ENCODE peak calls at places on chromosomes 7 and 10, in four cellular contexts. I, R, X and H are unnamed samples.

GRCh38 chr10:11863353-11864105 is 40.4 kb downstream of the PROSER2 start:
- DNase-seq in X (no peak), R (no peak), I (no peak), H (no peak)

GRCh38 chr10:95423327-95424005 is 132.7 kb upstream of the PDLIM1 start:
- DNase-seq in R (no peak), X (no peak), I (no peak), H (no peak)

GRCh38 chr7:70408477-70408876 is 723.5 kb upstream of the GALNT17 start:
- DNase-seq in I (no peak), X (no peak), R (no peak), H (no peak)

GRCh38 chr10:43044444-43045245 is 32.2 kb upstream of the RET start:
- DNase-seq in X (no peak), I (no peak), R (peak), H (peak)

GRCh38 chr7:114310344-114311118 is 104.1 kb upstream of the FOXP2 start:
- DNase-seq in I (no peak), X (no peak), R (no peak), H (no peak)

GRCh38 chr7:93178213-93178612 is 30.0 kb upstream of the SAMD9L start:
- DNase-seq in I (no peak), X (peak), R (no peak), H (no peak)

GRCh38 chr10:118036281-118036875 is 10.4 kb downstream of the RAB11FIP2 start:
- DNase-seq in R (no peak), I (no peak), X (no peak), H (no peak)

GRCh38 chr10:79004311-79004710 is 64.5 kb upstream of the ZMIZ1 start:
- DNase-seq in R (no peak), I (no peak), X (no peak), H (no peak)

GRCh38 chr7:70416611-70417010 is 715.3 kb upstream of the GALNT17 start:
- DNase-seq in X (no peak), I (no peak), R (no peak), H (no peak)

GRCh38 chr7:43876266-43876665 is 6.9 kb upstream of the MRPS24 start:
- DNase-seq in I (no peak), R (no peak), X (no peak), H (no peak)

GRCh38 chr7:17696422-17696821 is 243.9 kb downstream of the SNX13 start:
- DNase-seq in X (peak), R (no peak), I (no peak), H (peak)

GRCh38 chr7:131331806-131332205 is 4.1 kb downstream of the MKLN1 start:
- DNase-seq in X (no peak), I (no peak), R (no peak), H (no peak)

GRCh38 chr7:46486264-46487206 is 565.5 kb upstream of the IGFBP3 start:
- DNase-seq in X (peak), R (no peak), I (no peak), H (no peak)

GRCh38 chr10:81031774-81032173 is 494.1 kb downstream of the SH2D4B start:
- DNase-seq in X (no peak), I (no peak), R (no peak), H (no peak)

GRCh38 chr10:102150970-102151773 is 1.0 kb upstream of the NOLC1 start:
- DNase-seq in R (no peak), X (peak), I (no peak), H (no peak)

GRCh38 chr7:157718303-157719007 is 381.7 kb downstream of the DNAJB6 start:
- DNase-seq in R (no peak), X (no peak), I (no peak), H (no peak)

GRCh38 chr10:72328829-72329204 is 25.9 kb downstream of the DNAJB12 start:
- DNase-seq in X (no peak), I (no peak), R (no peak), H (no peak)

GRCh38 chr10:17854044-17854652 is 45.0 kb downstream of the MRC1 start:
- DNase-seq in I (no peak), X (no peak), R (no peak), H (no peak)

GRCh38 chr7:22137026-22137425 is 191.3 kb upstream of the CDCA7L start:
- DNase-seq in I (no peak), X (peak), R (no peak), H (no peak)

GRCh38 chr10:86500846-86501245 is 20.7 kb downstream of the WAPL start:
- DNase-seq in R (no peak), I (no peak), X (peak), H (no peak)

DNA sequence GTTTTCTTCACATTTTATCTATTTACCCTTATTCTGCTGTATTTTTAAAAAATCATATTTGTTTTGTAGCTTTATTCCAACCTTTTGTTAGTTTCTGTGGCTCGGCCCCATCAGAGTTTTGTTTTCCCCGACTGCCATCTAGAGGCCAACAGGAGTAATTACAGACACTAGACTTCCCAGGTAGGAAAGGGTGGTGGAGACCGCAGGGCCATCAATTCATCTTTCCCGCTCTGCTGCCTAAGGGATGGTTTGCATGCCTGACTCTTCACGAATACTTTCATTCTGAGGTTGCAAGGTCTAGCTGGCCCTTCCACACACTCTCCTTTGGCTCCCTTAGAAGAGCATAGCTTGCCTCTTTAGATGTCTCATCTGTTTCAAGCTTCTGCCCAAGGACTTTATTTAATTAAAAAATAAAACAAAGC is 38.3 kb downstream of the LYZL2 start:
- DNase-seq in X (peak), R (peak), I (peak), H (no peak)
- TF ChIP-seq CTCF in X (peak), R (peak), I (peak), H (peak)

GRCh38 chr10:44306762-44307161 is 78.1 kb downstream of the CXCL12 start:
- DNase-seq in X (no peak), I (no peak), R (no peak), H (no peak)
- TF ChIP-seq CTCF in X (peak), I (no peak), R (peak), H (no peak)

GRCh38 chr10:33273295-33274002 is 61.0 kb downstream of the NRP1 start:
- DNase-seq in I (no peak), R (peak), X (peak), H (no peak)
- TF ChIP-seq CTCF in I (no peak), R (no peak), X (peak), H (no peak)

DNA sequence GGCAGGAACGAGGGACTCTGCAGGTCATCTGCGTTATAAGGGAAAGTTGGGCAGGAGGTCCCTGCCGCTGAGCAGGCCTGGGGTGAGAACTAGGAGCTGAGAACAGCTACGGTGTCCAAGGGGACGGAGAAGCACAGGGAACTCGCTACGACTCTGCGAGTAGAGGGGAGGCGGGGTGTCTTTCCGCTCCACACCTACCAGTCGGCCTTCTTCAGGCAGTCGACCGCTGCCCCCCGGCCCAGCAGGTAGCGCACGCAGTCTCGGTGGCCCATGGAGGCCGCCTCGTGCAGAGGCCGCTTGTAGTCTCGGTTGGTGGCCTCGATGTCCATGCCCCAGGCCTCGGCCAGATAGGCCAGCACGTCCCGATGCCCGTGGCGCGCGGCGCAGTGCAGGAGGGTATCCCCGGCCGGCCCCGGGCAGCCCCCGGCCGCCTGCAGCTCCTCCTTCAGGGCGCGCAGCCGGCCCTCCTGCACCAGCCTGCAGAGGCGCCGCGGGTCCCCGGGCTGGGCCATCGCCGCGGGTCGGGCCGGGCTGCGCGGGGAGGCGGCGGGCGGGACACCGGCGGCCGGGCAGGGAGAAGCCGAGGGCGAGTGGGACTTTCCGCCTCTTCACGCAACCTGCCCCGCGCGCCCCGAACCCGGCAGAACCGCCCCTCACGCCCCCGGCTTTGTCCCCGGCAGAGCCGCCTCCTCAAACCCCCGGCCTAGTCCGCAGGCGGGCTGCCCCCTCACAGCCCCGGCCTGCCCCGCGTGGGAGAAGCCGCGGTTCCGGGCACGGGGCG is 660 bp downstream of the ANKRD16 start:
- DNase-seq in I (no peak), X (no peak), R (peak), H (peak)
- TF ChIP-seq CTCF in I (no peak), X (peak), R (no peak), H (no peak)

GRCh38 chr7:2381881-2382509 is 21.4 kb upstream of the CHST12 start:
- DNase-seq in R (no peak), X (no peak), I (no peak), H (no peak)

GRCh38 chr7:2386964-2387669 is 16.3 kb upstream of the CHST12 start:
- DNase-seq in X (no peak), I (no peak), R (no peak), H (no peak)

GRCh38 chr7:2383543-2384274 is 19.7 kb upstream of the CHST12 start:
- DNase-seq in I (no peak), R (no peak), X (no peak), H (no peak)

GRCh38 chr7:2381227-2381626 is 22.2 kb upstream of the CHST12 start:
- DNase-seq in X (no peak), R (no peak), I (no peak), H (no peak)

DNA sequence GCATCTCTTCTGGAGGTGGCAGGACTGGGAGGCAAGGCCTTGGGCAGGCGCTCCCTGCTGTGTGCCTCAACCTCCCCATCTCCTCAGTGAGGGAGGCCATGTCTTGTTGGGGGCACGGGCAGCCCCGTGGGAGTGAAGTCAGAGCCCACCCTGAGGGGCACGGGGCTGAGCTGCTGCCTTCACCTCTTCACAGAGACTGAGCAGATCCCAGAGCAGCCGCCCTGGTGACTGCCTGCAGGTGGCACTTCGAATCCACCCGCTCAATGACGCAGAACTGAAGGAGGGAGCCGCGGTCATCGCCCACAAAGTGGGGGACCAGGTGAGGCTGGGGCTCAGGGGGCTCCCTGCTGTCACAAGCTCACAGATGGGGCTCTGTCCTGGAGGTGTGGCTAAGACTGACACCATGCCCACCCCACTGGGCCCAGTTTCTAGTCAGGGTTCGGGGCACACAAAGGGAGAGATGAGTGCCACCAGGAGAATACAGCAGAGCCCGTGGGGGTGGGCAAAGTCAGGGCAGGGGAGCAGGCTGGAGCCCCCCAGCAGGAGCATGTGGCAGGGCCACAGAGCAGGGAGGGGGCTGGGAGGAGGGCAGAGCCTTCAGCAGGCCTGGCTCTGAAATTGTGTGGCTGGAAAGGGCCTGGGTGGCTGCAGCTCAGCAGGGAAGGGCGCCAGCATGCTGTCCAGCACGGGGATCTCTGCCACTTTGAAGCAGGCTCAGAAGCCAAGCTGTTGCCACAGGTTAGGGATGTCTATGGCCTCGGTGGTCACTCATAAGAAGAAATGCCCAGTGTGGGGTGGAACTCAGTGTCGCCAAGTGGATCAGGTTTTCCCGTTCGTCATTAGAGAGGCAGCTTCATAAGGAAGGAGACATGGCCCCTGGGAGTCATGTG is 18.8 kb upstream of the CHST12 start:
- DNase-seq in X (no peak), I (no peak), R (no peak), H (no peak)
- TF ChIP-seq CTCF in X (no peak), I (no peak), R (peak), H (no peak)

DNA sequence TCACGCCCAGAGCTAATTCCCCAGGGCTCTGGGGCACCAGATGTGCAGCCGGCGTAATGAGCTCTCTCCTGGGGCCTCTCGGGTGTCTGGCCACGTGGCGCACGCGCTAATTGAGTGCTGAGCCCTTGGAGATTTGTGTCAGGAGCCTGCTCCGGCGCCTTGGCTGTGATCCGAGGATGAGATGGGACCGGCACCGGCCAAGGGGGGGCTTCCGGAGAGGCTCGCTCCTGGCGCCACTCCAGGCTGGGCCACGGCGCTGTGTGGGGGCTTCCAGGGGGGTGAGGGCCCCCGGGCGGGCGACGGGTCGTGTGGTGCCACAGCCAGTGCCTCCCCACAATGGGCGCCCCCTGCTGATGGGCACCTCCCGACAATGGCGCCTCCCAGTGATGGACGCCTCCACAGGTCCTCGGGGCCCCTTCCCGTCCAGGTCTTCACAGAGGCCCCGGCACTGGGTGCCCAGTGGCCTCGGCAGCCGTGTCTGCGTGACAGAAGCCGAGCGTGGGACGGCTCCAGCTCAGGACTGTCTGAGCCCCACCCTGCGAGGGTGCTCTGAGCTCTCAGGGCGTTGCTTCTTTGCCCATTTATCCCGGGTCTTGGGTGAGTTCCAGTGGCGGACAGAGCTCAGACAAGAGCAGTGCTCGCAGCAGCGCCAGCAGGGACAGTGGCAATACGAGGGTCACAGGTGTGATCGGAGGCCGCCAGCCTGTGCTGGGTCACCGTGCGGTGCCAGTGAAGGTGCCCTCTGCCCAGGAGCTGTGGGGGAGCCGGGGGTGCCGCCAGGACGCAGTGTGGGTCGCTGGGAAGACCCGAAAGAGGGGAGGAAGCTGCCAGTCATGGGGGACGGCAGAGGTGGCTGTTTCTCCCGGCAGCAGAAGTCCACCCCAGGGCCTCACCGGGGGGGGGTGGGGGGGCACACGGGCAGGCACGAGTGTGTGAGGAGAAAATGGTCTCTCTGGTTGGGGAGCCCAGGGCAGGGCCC is 8.2 kb upstream of the NKX6-2 start:
- DNase-seq in I (no peak), R (no peak), X (no peak), H (no peak)
- TF ChIP-seq CTCF in I (no peak), R (no peak), X (peak), H (no peak)